ENCODE peak calls at places on chromosomes 1 and 21, in ten cellular contexts. H is adrenal gland, V is heart left ventricle, R is upper lobe of left lung, X is NB4, N is ovary, L is body of pancreas, Q is A549, S is vagina, A is endothelial cell of umbilical vein. U is an unnamed sample.

GRCh38 chr1:9850442-9851162 is 26.8 kb upstream of the CLSTN1 start:
- DNase-seq in H (no peak), V (no peak), R (no peak), X (no peak), N (no peak), L (no peak), Q (no peak), S (no peak), A (no peak), U (no peak)

GRCh38 chr1:119068427-119068826 is 72.0 kb downstream of the WARS2 start:
- DNase-seq in H (no peak), V (no peak), R (no peak), X (no peak), N (no peak), L (no peak), Q (no peak), S (no peak), A (no peak), U (peak)

GRCh38 chr1:109719337-109719837 is 7.3 kb downstream of the GSTM5 start:
- DNase-seq in H (no peak), V (no peak), R (no peak), X (peak), N (no peak), L (no peak), Q (no peak), S (no peak), A (peak), U (peak)

GRCh38 chr1:76203132-76203531 is 128.6 kb downstream of the ST6GALNAC3 start:
- DNase-seq in H (no peak), V (no peak), R (no peak), X (no peak), N (no peak), L (no peak), Q (no peak), S (no peak), A (no peak), U (no peak)

GRCh38 chr1:235917267-235917811 is 50.6 kb upstream of the LYST start:
- DNase-seq in H (peak), V (peak), R (peak), X (peak), N (peak), L (peak), Q (peak), S (peak), A (peak), U (peak)

GRCh38 chr21:17925900-17926299 is 106.7 kb upstream of the C21orf91 start:
- DNase-seq in H (no peak), V (no peak), R (no peak), X (peak), N (no peak), L (no peak), Q (no peak), S (no peak), A (peak), U (peak)

GRCh38 chr1:100419072-100419471 is 66.8 kb downstream of the CDC14A start:
- DNase-seq in H (no peak), V (no peak), R (no peak), X (no peak), N (no peak), L (no peak), Q (no peak), S (no peak), A (no peak), U (peak)

GRCh38 chr1:19309123-19309813 is 2.7 kb downstream of the AKR7A2 start:
- DNase-seq in H (no peak), V (no peak), R (no peak), X (no peak), N (no peak), L (no peak), Q (no peak), S (no peak), A (no peak), U (no peak)

GRCh38 chr1:24403806-24404205 is 9.8 kb downstream of the STPG1 start:
- DNase-seq in H (no peak), V (no peak), R (no peak), X (no peak), N (no peak), L (no peak), Q (no peak), S (no peak), A (no peak), U (no peak)

GRCh38 chr1:116400780-116401179 is 27.7 kb downstream of the ATP1A1 start:
- DNase-seq in H (no peak), V (no peak), R (no peak), X (no peak), N (no peak), L (no peak), Q (no peak), S (no peak), A (no peak), U (no peak)

GRCh38 chr21:38897532-38898421 is 92.0 kb downstream of the ETS2 start:
- DNase-seq in H (no peak), V (no peak), R (no peak), X (no peak), N (no peak), L (no peak), Q (no peak), S (no peak), A (no peak), U (no peak)

GRCh38 chr1:6953216-6953615 is 168.0 kb downstream of the CAMTA1 start:
- DNase-seq in H (no peak), V (no peak), R (no peak), X (no peak), N (no peak), L (no peak), Q (no peak), S (no peak), A (no peak), U (no peak)

GRCh38 chr1:236113324-236114032 is 28.9 kb upstream of the GPR137B start:
- DNase-seq in H (no peak), V (peak), R (no peak), X (no peak), N (no peak), L (no peak), Q (no peak), S (no peak), A (no peak), U (no peak)

GRCh38 chr1:94302497-94302896 is 65.1 kb upstream of the ARHGAP29 start:
- DNase-seq in H (no peak), V (no peak), R (no peak), X (no peak), N (no peak), L (no peak), Q (no peak), S (no peak), A (no peak), U (no peak)

GRCh38 chr1:159170639-159171038 is 776 bp upstream of the CADM3 start:
- DNase-seq in H (no peak), V (no peak), R (no peak), X (no peak), N (no peak), L (no peak), Q (no peak), S (no peak), A (no peak), U (no peak)

GRCh38 chr1:203692565-203693470 is 66.2 kb downstream of the ATP2B4 start:
- DNase-seq in H (peak), V (peak), R (peak), X (no peak), N (peak), L (peak), Q (peak), S (peak), A (peak), U (peak)

GRCh38 chr1:187933562-187934419 is 1105.0 kb downstream of the PLA2G4A start:
- DNase-seq in H (no peak), V (no peak), R (no peak), X (peak), N (no peak), L (no peak), Q (no peak), S (no peak), A (no peak), U (no peak)

GRCh38 chr1:76083189-76083588 is 8.6 kb downstream of the ST6GALNAC3 start:
- DNase-seq in H (no peak), V (no peak), R (no peak), X (no peak), N (no peak), L (no peak), Q (no peak), S (no peak), A (no peak), U (no peak)

DNA sequence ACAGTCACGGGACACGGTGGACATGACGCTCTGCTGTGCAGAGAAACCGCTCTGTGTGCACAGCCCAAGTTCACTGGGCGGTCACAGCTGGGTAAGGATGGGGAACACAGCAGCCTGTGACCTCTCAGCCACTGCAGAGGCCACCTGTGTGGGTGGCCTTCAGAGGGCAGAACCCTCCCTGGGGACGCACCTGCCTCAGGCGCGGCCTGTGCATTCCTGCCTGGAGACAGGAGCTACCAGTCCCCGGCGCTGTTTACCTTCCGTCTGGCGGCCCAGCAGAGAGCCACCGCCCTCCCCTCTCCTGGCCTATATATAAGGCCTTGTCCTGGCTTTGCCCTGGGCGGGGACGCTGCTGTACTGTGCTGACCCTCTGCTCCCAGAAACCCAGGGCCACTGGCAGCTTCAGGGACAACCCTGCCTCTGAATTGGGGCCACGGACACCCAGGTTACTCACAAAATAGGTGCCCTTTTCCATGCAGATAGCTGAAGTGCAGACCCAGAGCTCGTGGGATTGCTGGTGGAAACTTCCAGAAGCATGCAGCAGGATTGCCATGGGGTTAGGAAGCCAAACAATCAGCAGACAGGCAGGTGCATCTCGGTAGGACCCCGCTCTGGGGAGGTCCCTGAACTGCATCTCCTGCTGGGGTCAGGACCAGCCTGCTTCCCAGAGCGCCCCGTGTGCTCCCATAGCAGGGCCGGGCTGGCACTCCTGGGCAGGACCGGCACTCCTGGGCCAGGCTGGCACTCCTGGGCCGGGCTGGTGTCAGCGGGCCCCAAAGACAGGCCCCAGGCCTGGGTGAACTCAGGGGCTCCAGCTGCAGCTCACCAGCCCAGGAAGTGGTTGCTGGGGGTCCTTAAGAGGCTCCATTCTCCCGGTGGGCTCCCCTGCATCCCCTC is 83.6 kb downstream of the SIK1 start:
- DNase-seq in H (no peak), V (no peak), R (peak), X (no peak), N (no peak), L (peak), Q (peak), S (no peak), A (no peak), U (no peak)
- TF ChIP-seq POLR2A in H (no peak), V (no peak), R (no peak), X (no peak), N (no peak), L (peak), Q (no peak), S (no peak), A (no peak), U (no peak)

GRCh38 chr1:161225534-161226319 is at the start of gene TOMM40L:
- DNase-seq in H (peak), V (peak), R (peak), X (peak), N (peak), L (peak), Q (peak), S (peak), A (peak), U (peak)
- TF ChIP-seq POLR2A in H (no peak), V (no peak), R (no peak), X (peak), N (peak), L (no peak), Q (peak), S (no peak), A (peak), U (peak)

DNA sequence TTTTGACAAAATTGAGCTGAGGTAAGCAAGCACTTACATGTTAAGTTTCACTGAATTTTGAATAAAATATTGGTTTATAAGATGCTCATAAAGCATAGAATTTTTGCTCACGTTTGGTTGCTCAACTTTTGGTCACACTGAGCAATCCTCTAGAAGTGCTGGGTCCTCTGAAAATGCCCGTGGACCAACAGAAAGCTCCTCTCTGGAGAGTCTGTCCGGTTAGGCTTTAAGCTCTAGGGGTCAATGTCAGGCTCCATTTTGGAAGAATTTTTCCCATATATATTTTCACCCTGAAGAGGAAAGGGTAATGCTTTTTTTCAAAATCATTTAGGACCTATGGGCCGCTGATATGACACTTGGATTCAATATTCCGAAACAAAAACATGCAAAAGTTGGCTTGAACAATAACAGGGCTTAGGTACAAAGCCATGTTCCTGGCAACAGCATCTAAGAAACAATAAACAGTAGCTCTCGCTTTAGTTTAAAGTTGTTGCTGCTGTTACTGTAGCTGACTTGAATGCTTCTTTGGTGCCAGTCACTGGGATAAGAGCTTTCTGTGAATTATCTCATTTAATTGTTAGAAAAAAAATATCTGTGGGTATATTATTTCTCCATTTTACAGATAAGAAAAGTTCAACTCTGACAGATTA is 131.7 kb upstream of the ESRRG start:
- DNase-seq in H (no peak), V (no peak), R (no peak), X (no peak), N (no peak), L (no peak), Q (no peak), S (no peak), A (no peak), U (no peak)
- TF ChIP-seq POLR2A in H (no peak), V (no peak), R (no peak), X (no peak), N (no peak), L (no peak), Q (no peak), S (no peak), A (no peak), U (no peak)

DNA sequence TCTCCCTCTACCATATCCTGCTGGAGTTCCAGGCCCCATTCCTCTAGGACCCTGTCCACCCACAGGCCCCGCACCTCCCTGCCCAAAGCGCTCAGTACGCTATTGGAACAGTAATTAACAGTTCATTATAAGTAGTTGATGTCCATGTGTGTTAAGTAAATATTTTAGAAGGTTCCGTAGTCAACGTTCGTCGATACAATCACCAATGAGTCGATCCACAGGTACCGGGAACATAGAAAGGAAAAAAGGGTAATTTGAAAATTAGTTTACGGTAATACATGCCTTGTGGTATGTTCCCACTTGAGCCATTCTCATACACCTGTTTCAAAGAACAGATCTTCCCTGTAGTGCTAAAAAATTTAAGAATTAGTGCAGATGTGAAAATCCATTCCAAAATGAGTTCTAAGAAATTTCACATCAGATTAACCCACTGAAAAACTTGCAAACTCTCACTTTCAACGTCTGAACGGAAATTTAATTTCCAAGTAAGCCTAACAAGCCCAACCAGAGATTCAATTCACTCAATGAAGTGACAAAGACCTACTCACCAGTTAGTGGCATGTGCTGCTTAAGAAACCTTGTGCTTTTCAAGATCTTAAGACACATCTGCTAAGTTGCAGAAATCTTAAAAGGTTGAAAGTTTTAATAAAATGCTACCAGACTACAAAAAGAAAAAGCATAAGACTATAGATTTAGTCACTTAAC is 8.3 kb downstream of the SFPQ start:
- DNase-seq in H (no peak), V (no peak), R (no peak), X (no peak), N (no peak), L (no peak), Q (no peak), S (no peak), A (no peak), U (no peak)
- TF ChIP-seq POLR2A in H (no peak), V (no peak), R (no peak), X (no peak), N (no peak), L (no peak), Q (no peak), S (no peak), A (no peak), U (no peak)